ENCODE peak calls at places on chromosomes 11 and 22, in seven cellular contexts. T, R, S, Z, C, M and X are unnamed samples.
A peak's percentile ranks its signal among the peaks of the same experiment; 100 is the strongest.

GRCh38 chr11:80163441-80163840 is 722.6 kb upstream of the TENM4 start:
- DNase-seq in T (no peak), R (no peak), S (no peak), Z (no peak), C (no peak), M (no peak), X (no peak)

GRCh38 chr22:43203471-43203981 is 16.6 kb upstream of the TTLL12 start:
- DNase-seq in T (no peak), R (no peak), S (no peak), Z (no peak), C (no peak), M (no peak), X (no peak)

GRCh38 chr22:43511276-43511910 is 99.6 kb downstream of the MPPED1 start:
- DNase-seq in T (no peak), R (no peak), S (no peak), Z (no peak), C (no peak), M (peak; percentile 21), X (no peak)

GRCh38 chr22:47130883-47131610 is 368.6 kb downstream of the TBC1D22A start:
- DNase-seq in T (no peak), R (no peak), S (no peak), Z (no peak), C (no peak), M (peak; percentile 14), X (no peak)

GRCh38 chr22:24106385-24107381 is 74.6 kb upstream of the SUSD2 start:
- DNase-seq in T (no peak), R (peak; percentile 45), S (no peak), Z (peak; percentile 54), C (no peak), M (peak; percentile 32), X (peak; percentile 13)

GRCh38 chr22:48376936-48377335 is 1450.7 kb downstream of the BRD1 start:
- DNase-seq in T (no peak), R (no peak), S (peak; percentile 7), Z (no peak), C (no peak), M (no peak), X (no peak)

GRCh38 chr11:47631473-47631872 is 10.9 kb downstream of the MTCH2 start:
- DNase-seq in T (peak; percentile 29), R (no peak), S (no peak), Z (no peak), C (no peak), M (no peak), X (peak; percentile 14)

GRCh38 chr22:46931414-46931813 is 169.0 kb downstream of the TBC1D22A start:
- DNase-seq in T (peak; percentile 31), R (no peak), S (no peak), Z (no peak), C (no peak), M (no peak), X (peak; percentile 23)

GRCh38 chr11:16013649-16014275 is 342.6 kb downstream of the SOX6 start:
- DNase-seq in T (no peak), R (no peak), S (no peak), Z (no peak), C (no peak), M (no peak), X (no peak)

GRCh38 chr22:32745251-32745995 is 56.1 kb upstream of the TIMP3 start:
- DNase-seq in T (no peak), R (no peak), S (peak; percentile 83), Z (no peak), C (no peak), M (no peak), X (peak; percentile 28)

GRCh38 chr11:61978703-61979661 is 11.5 kb upstream of the FTH1 start:
- DNase-seq in T (no peak), R (no peak), S (no peak), Z (no peak), C (no peak), M (no peak), X (peak; percentile 93)

GRCh38 chr11:63022422-63022821 is 6.8 kb upstream of the SLC22A8 start:
- DNase-seq in T (no peak), R (no peak), S (no peak), Z (no peak), C (no peak), M (no peak), X (no peak)

GRCh38 chr11:45500457-45500856 is 165.0 kb downstream of the CHST1 start:
- DNase-seq in T (no peak), R (no peak), S (no peak), Z (no peak), C (no peak), M (no peak), X (peak; percentile 4)

GRCh38 chr11:21612326-21612725 is 580.6 kb upstream of the ANO5 start:
- DNase-seq in T (no peak), R (peak; percentile 15), S (no peak), Z (no peak), C (no peak), M (no peak), X (no peak)

GRCh38 chr11:105641433-105641832 is 31.6 kb downstream of the GRIA4 start:
- DNase-seq in T (no peak), R (no peak), S (no peak), Z (no peak), C (no peak), M (no peak), X (no peak)

GRCh38 chr11:79081441-79082124 is 359.2 kb downstream of the TENM4 start:
- DNase-seq in T (no peak), R (no peak), S (no peak), Z (no peak), C (no peak), M (no peak), X (peak; percentile 59)

GRCh38 chr11:17354070-17354924 is 2.7 kb downstream of the NCR3LG1 start:
- DNase-seq in T (peak; percentile 80), R (peak; percentile 86), S (no peak), Z (peak; percentile 77), C (peak; percentile 73), M (no peak), X (peak; percentile 88)

GRCh38 chr11:20162340-20162739 is 2.1 kb upstream of the DBX1 start:
- DNase-seq in T (no peak), R (no peak), S (no peak), Z (no peak), C (no peak), M (no peak), X (no peak)

GRCh38 chr11:20161923-20162322 is 1.6 kb upstream of the DBX1 start:
- DNase-seq in T (no peak), R (no peak), S (no peak), Z (no peak), C (no peak), M (no peak), X (no peak)

GRCh38 chr11:20164152-20164551 is 3.9 kb upstream of the DBX1 start:
- DNase-seq in T (no peak), R (no peak), S (no peak), Z (no peak), C (no peak), M (no peak), X (no peak)

GRCh38 chr11:20162824-20163777 is 2.8 kb upstream of the DBX1 start:
- DNase-seq in T (peak; percentile 24), R (no peak), S (no peak), Z (no peak), C (no peak), M (no peak), X (peak; percentile 29)

GRCh38 chr11:20163778-20164133 is 3.5 kb upstream of the DBX1 start:
- DNase-seq in T (no peak), R (no peak), S (no peak), Z (no peak), C (no peak), M (no peak), X (no peak)
- H3K4me3 ChIP-seq in T (peak overlapping the region; percentile 42), R (no peak overlapping the region), S (no peak overlapping the region), Z (no peak overlapping the region), C (peak overlapping the region; percentile 42), M (peak overlapping the region; percentile 27), X (no peak overlapping the region)

GRCh38 chr11:104390696-104391095 is 226.7 kb upstream of the PDGFD start:
- DNase-seq in T (no peak), R (no peak), S (no peak), Z (no peak), C (no peak), M (no peak), X (no peak)

GRCh38 chr11:104380358-104380757 is 216.4 kb upstream of the PDGFD start:
- DNase-seq in T (no peak), R (no peak), S (no peak), Z (no peak), C (no peak), M (no peak), X (peak; percentile 6)

GRCh38 chr11:104385884-104386283 is 221.9 kb upstream of the PDGFD start:
- DNase-seq in T (no peak), R (no peak), S (no peak), Z (no peak), C (no peak), M (no peak), X (no peak)
- TF ChIP-seq CTCF in T (no peak), R (no peak), S (no peak), Z (no peak), C (no peak), M (no peak), X (no peak)

GRCh38 chr11:64800633-64801464 is 2.2 kb downstream of the MAP4K2 start:
- DNase-seq in T (no peak), R (peak; percentile 20), S (no peak), Z (no peak), C (no peak), M (no peak), X (no peak)
- H3K4me3 ChIP-seq in T (no peak overlapping the region), R (peak overlapping the region; percentile 78), S (no peak overlapping the region), Z (no peak overlapping the region), C (no peak overlapping the region), M (peak overlapping the region; percentile 78), X (no peak overlapping the region)

GRCh38 chr11:81449588-81450155 is 1284.0 kb downstream of the FAM181B start:
- DNase-seq in T (no peak), R (no peak), S (no peak), Z (no peak), C (no peak), M (no peak), X (no peak)

GRCh38 chr11:81444306-81444705 is 1289.4 kb downstream of the FAM181B start:
- DNase-seq in T (no peak), R (no peak), S (no peak), Z (peak; percentile 53), C (no peak), M (no peak), X (no peak)
- TF ChIP-seq CTCF in T (no peak), R (peak; percentile 14), S (peak; percentile 15), Z (peak; percentile 66), C (no peak), M (no peak), X (no peak)

DNA sequence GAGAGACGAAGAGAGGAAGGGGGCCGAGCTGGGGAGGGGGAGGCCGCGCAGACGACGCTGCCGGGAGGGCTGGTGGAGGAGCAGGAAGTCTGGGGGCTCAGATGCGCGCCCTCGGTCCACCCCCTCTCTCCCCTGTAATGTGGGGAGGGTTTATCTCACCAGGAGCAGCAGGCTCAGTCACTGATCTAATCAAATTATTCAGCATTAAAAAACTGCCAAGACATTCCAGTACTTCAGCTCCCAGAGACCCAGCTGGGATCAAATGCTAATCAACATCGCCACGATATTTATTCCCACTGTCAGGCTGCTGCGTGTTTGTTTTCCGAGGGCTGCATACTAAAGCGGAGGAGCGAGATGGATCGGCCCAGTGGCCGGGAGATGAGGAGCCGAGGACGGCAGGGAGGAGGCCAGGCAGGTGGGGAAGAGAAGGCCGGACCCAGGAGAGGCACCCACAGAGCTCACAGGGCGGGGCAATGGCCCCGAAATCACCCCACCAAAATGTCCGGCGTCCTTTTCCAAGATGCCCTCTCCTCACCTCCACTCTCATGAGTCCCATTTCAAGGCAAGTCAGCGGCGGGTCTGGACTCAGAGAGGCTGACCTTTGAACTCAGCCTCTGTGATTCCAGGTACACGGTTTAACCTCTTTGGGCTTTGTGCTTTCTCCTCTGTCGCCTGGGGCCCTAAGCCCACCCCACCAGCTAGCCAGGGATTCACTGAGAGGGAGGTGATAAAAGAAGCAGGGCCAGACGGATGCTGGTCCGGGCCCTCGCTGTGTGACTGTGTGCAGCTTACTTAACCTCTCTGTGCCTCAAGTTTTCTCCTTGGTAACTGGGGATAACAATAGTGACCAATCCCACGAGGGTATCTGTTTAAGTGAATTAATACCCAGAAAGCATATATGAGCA is 502.1 kb downstream of the MN1 start:
- DNase-seq in T (no peak), R (no peak), S (no peak), Z (no peak), C (no peak), M (no peak), X (no peak)
- H3K4me3 ChIP-seq in T (no peak overlapping the region), R (no peak overlapping the region), S (no peak overlapping the region), Z (no peak overlapping the region), C (no peak overlapping the region), M (no peak overlapping the region), X (no peak overlapping the region)